ENCODE peak calls at places on chromosomes 6 and 20, in five cellular contexts. W is HCT116, D is suprapubic skin, Y is cardiac muscle cell, J is GM23248. C is an unnamed sample.

GRCh38 chr20:39116020-39116419 is 153.9 kb downstream of the DHX35 start:
- DNase-seq in D (no peak), W (no peak), Y (no peak), J (no peak), C (no peak)

GRCh38 chr6:22062807-22063408 is 233.9 kb downstream of the PRL start:
- DNase-seq in J (no peak), Y (no peak), W (no peak), D (no peak), C (no peak)

GRCh38 chr6:43668151-43669028 is 19.2 kb downstream of the MRPS18A start:
- DNase-seq in J (peak), Y (peak), D (no peak), W (peak), C (no peak)

GRCh38 chr20:37670426-37670825 is 23.4 kb upstream of the CTNNBL1 start:
- DNase-seq in W (no peak), Y (no peak), J (peak), D (no peak), C (no peak)

GRCh38 chr6:75850026-75850385 is 101.0 kb downstream of the MYO6 start:
- DNase-seq in J (no peak), W (no peak), Y (no peak), D (no peak), C (no peak)

GRCh38 chr6:132167966-132168365 is 216.8 kb upstream of the CCN2 start:
- DNase-seq in W (no peak), J (no peak), D (no peak), Y (no peak), C (no peak)

GRCh38 chr6:43938178-43939101 is 168.4 kb downstream of the VEGFA start:
- DNase-seq in J (no peak), D (no peak), W (no peak), Y (peak), C (no peak)

GRCh38 chr6:131861356-131861755 is 53.5 kb downstream of the ENPP1 start:
- DNase-seq in J (peak), Y (no peak), D (no peak), W (no peak), C (no peak)

GRCh38 chr6:2858678-2859324 is 17.1 kb upstream of the SERPINB1 start:
- DNase-seq in Y (no peak), J (no peak), D (no peak), W (no peak), C (no peak)

GRCh38 chr20:48040051-48040450 is 254.8 kb upstream of the SULF2 start:
- DNase-seq in W (no peak), J (no peak), Y (no peak), D (no peak), C (no peak)

GRCh38 chr6:153231048-153231635 is 100.1 kb upstream of the RGS17 start:
- DNase-seq in Y (peak), W (peak), D (no peak), J (peak), C (no peak)

GRCh38 chr6:165823609-165824326 is 160.7 kb upstream of the PDE10A start:
- DNase-seq in J (no peak), W (no peak), Y (no peak), D (no peak), C (no peak)

GRCh38 chr6:82646231-82646615 is 282.6 kb downstream of the TPBG start:
- DNase-seq in Y (no peak), J (peak), W (no peak), D (no peak), C (no peak)

GRCh38 chr6:35911871-35912653 is 8.8 kb downstream of the SRPK1 start:
- DNase-seq in W (no peak), D (no peak), Y (no peak), J (peak), C (no peak)

GRCh38 chr6:150176152-150176551 is 33.3 kb downstream of the PPP1R14C start:
- DNase-seq in J (no peak), D (no peak), W (no peak), Y (no peak), C (no peak)

GRCh38 chr20:63068711-63069367 is 62.1 kb upstream of the BHLHE23 start:
- DNase-seq in D (peak), Y (no peak), W (no peak), J (no peak), C (no peak)

GRCh38 chr6:148590881-148591280 is 155.9 kb upstream of the UST start:
- DNase-seq in W (no peak), J (no peak), D (no peak), Y (no peak), C (no peak)

GRCh38 chr6:95923518-95923917 is 92.3 kb upstream of the FUT9 start:
- DNase-seq in Y (peak), D (no peak), W (peak), J (peak), C (no peak)

GRCh38 chr6:77136086-77136485 is 327.2 kb downstream of the HTR1B start:
- DNase-seq in W (no peak), D (no peak), J (peak), Y (no peak), C (no peak)

GRCh38 chr6:111263837-111264236 is 176.5 kb downstream of the SLC16A10 start:
- DNase-seq in Y (no peak), W (peak), D (no peak), J (peak), C (no peak)

GRCh38 chr20:36818831-36819230 is 45.3 kb upstream of the DSN1 start:
- DNase-seq in W (no peak), Y (no peak), D (no peak), J (no peak), C (no peak)

GRCh38 chr6:90230547-90231240 is 65.9 kb downstream of the BACH2 start:
- DNase-seq in D (no peak), Y (no peak), W (no peak), J (no peak), C (no peak)

GRCh38 chr6:43830775-43831174 is 60.8 kb downstream of the VEGFA start:
- DNase-seq in Y (no peak), J (no peak), W (no peak), D (no peak), C (no peak)

GRCh38 chr6:82144852-82145332 is 102.7 kb downstream of the IBTK start:
- DNase-seq in D (no peak), W (peak), J (peak), Y (peak), C (no peak)

GRCh38 chr6:61217714-61218113 is 1068.3 kb downstream of the KHDRBS2 start:
- DNase-seq in Y (no peak), D (no peak), J (no peak), W (no peak), C (no peak)

GRCh38 chr20:20821496-20822260 is 109.2 kb upstream of the RALGAPA2 start:
- DNase-seq in D (no peak), Y (no peak), W (no peak), J (no peak), C (no peak)

GRCh38 chr6:129252377-129253071 is 369.6 kb downstream of the LAMA2 start:
- DNase-seq in D (no peak), W (no peak), Y (no peak), J (no peak), C (no peak)

GRCh38 chr20:41408131-41408789 is 41.6 kb upstream of the EMILIN3 start:
- DNase-seq in D (no peak), J (no peak), W (no peak), Y (no peak), C (no peak)

GRCh38 chr6:13818341-13818740 is 4.0 kb upstream of the MCUR1 start:
- DNase-seq in D (no peak), J (no peak), W (no peak), Y (no peak), C (no peak)

GRCh38 chr6:24899647-24900325 is 36.0 kb downstream of the RIPOR2 start:
- DNase-seq in J (no peak), D (no peak), W (no peak), Y (no peak), C (no peak)

GRCh38 chr20:17749628-17749978 is 49.8 kb downstream of the BANF2 start:
- DNase-seq in D (no peak), J (no peak), Y (no peak), W (no peak), C (no peak)

GRCh38 chr6:153511896-153512496 is 380.9 kb upstream of the RGS17 start:
- DNase-seq in W (peak), Y (peak), D (no peak), J (peak), C (no peak)

GRCh38 chr20:10476319-10476724 is 41.2 kb downstream of the SLX4IP start:
- DNase-seq in J (peak), D (no peak), W (no peak), Y (no peak), C (no peak)

GRCh38 chr6:3232017-3232838 is 4.8 kb upstream of the TUBB2B start:
- DNase-seq in W (no peak), D (no peak), Y (no peak), J (no peak), C (no peak)

GRCh38 chr6:90025418-90026089 is 131.3 kb downstream of the GJA10 start:
- DNase-seq in W (peak), D (no peak), Y (no peak), J (peak), C (no peak)

GRCh38 chr20:49985157-49985556 is 2.4 kb downstream of the SNAI1 start:
- DNase-seq in J (peak), W (no peak), Y (no peak), D (no peak), C (no peak)
- H3K4me3 ChIP-seq in J (peak), W (no peak), Y (no peak), D (peak), C (peak)

DNA sequence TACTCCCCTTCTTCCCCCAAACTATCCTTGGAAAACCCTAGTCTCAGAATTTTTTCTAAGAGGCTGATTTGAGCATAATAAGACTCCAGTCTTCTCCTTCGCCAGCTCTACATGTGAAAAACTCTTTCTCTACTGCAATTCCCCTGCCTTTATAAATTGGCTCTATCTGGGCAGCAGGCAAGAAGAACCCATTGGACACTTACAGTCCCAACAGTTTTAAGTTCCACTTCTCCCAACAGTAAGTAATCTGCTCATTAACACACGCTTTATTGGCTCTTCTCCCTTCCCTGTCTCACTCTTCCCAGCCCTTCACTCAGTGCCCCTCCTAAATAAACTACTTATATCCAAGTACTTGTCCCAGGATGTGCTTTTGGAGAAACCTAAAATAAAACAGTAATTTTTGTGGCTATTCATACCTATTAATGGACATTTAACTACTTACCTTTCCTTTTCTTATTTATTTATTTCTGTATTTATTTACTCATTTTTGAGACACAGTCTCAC is 11.1 kb upstream of the DDR1 start:
- DNase-seq in J (no peak), Y (no peak), D (peak), W (no peak), C (no peak)
- H3K4me3 ChIP-seq in J (no peak), Y (no peak), D (no peak), W (no peak), C (no peak)

GRCh38 chr6:33634986-33635385 is 13.9 kb downstream of the ITPR3 start:
- DNase-seq in D (no peak), W (no peak), J (no peak), Y (no peak), C (no peak)
- H3K4me3 ChIP-seq in D (no peak), W (no peak), J (no peak), Y (no peak), C (no peak)

DNA sequence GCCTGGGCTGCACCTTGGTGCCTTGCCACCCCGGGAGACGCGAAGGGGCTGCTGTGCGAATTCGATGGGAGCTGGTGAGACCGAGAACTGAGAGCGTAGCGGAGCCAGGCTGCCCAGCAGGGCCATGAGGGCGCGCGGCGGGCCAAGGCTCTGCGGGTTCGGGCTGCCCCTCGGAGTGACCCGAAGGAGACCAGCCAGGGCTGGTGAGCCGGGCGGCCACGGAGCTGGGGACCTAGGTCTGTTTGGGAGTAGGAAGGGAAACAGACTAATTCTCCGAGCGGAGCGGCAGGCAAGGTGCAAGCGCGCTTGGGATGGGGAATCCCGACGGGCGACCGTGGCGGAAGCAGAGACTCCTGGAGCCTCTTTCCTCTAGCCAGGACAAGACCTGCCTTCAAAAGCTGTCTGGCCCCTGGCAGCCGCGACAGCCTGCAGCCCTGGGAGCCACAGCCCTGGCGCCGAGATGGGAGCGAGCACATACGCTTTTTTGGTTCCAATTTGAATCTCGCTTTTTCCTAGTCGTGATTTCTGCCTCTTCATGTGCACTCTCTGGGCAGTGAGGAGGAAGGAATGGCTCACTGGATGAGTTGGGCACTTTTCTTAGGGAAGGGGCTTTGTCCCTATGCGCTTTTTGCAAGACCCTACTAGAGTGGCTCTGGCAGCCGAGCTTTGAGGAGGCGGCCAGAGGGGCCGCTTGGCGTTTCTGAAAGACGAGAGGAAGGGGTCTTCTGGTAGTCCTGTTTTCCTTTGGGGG is 777 bp downstream of the SYNDIG1 start:
- DNase-seq in W (no peak), Y (peak), J (peak), D (no peak), C (no peak)
- H3K4me3 ChIP-seq in W (no peak), Y (peak), J (peak), D (peak), C (peak)

DNA sequence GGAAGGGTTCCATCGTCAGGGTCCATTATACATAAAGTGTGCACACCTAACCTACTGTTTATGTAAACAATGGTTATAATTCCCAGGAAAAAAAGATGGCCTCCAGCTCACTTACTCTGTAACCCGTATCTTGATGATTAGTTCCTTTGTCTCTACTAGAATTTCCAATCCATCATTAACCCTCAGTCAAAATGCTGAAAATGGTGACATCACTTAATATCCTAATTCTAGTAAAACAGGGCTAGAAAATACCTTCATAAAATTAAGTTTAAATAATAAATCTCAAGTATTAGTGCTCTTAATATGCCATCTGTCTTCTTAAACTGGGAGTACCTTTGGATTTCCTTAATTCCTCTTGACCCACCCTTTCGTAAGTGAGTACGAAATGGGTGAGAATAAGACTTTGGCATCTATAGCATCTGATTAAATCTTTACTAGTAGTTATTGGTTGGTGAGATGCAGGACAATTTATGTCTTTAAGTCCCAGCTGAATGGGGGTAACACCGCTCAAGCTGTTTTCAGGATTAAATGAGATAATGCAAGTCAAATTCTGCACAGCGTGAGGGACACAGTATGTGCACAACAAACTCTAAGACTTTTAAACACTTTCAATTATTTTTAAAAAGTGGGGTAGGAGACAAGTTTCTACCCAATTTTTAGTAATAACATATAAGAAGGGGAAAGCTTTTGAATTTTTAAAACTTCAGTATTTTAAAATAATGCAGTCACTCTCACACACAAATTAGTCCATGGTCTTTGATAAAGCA is 1.6 kb downstream of the HMGN3 start:
- DNase-seq in Y (no peak), D (no peak), J (peak), W (no peak), C (no peak)
- H3K4me3 ChIP-seq in Y (peak), D (peak), J (peak), W (peak), C (peak)

GRCh38 chr6:118789419-118789818 is 104.5 kb upstream of the ASF1A start:
- DNase-seq in W (no peak), D (no peak), J (no peak), Y (no peak), C (no peak)
- H3K4me3 ChIP-seq in W (no peak), D (no peak), J (no peak), Y (no peak), C (no peak)

DNA sequence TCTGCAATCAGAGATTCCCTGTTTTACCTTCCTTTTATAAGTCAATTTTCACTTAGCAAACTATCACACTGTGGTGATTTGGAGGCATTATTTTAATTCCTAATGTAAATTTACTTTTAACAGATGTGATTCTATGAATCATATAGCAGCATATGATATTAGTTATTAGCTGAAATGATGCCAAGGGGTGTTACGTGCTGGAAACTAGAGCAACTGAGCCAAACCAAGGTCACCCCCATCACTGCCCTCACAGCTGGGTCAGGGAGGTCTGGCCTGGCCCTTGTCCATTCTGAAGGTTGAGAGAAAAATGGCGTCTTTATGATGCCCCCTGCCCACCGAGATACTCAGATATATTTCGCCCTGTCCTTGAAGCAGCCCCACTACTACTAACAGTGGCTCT is 383.3 kb downstream of the PRKN start:
- DNase-seq in J (peak), Y (no peak), W (no peak), D (no peak), C (no peak)
- H3K4me3 ChIP-seq in J (no peak), Y (no peak), W (no peak), D (no peak), C (no peak)

DNA sequence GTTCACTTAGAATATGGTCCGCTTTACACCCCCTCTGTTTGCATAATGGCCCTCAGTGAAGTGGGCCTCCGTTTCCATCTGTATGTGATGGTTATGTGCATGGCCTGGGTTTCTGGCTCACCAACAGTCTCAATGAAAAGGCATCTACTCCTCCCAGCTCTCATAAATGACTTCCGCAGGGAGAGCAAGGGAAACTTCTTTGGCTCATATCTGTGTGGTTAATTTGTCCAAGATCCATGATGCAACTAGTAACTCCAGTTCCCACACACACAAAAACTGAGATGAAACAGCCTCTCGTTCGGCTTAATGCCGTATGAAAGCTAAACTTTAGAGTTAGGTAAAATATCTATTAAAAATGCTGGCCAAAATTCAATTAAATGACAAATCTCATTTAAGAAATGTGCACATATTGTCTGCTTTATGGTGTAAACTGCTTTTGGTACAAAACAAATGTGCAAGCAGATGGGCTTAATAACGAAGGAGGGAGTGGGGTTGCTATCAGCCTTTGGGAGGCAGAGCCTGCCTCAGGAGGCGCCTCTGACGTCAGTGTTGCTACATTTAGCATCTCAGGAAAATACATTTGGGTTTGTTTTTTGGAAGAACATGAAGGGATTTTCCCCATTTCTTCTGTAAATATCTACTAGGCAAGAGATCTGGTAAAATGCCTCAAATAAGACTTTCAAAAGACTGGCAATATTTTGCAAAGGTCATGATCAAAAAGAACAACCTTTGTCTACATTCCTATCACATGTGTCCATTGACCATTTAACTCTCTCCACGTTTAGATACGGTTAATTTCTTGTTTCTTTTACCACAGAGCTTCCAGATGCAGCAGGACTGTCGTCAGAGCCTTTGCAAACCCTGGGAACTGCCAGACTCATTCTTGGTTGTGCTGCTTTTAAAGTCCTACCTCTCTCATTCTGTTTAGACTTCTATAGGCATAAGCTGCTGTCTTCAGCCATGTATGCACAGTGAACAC is 96.8 kb downstream of the ARMC2 start:
- DNase-seq in W (no peak), Y (no peak), J (peak), D (no peak), C (no peak)
- H3K4me3 ChIP-seq in W (no peak), Y (no peak), J (peak), D (peak), C (no peak)

GRCh38 chr20:35539756-35540212 is 2.1 kb upstream of the ERGIC3 start:
- DNase-seq in Y (peak), J (no peak), D (no peak), W (no peak), C (no peak)
- H3K4me3 ChIP-seq in Y (peak), J (no peak), D (no peak), W (no peak), C (no peak)